ENCODE peak calls at places on chromosomes 4 and X, in eight cellular contexts. One of them, this sample, is unnamed. For H3K4me1, the result is how much of the 10 kb centered on the place peaks cover.

GRCh38 chrX:138411048-138411447 is 300.5 kb downstream of the FGF13 start:
- DNase-seq in MM.1S: no peak
- DNase-seq in heart right ventricle: no peak
- DNase-seq in OCI-LY7: no peak
- DNase-seq in psoas muscle: no peak
- DNase-seq in ovary: no peak
- DNase-seq in transverse colon: no peak
- DNase-seq in CD8-positive, alpha-beta memory T cell: no peak
- DNase-seq in this sample: no peak

GRCh38 chr4:134327274-134328122 is 125.9 kb upstream of the PABPC4L start:
- DNase-seq in transverse colon: no peak
- DNase-seq in MM.1S: no peak
- DNase-seq in OCI-LY7: no peak
- DNase-seq in heart right ventricle: no peak
- DNase-seq in psoas muscle: no peak
- DNase-seq in CD8-positive, alpha-beta memory T cell: peak
- DNase-seq in ovary: no peak
- DNase-seq in this sample: no peak

GRCh38 chrX:49186125-49187027 is at the start of gene PRICKLE3:
- DNase-seq in ovary: peak
- DNase-seq in psoas muscle: peak
- DNase-seq in CD8-positive, alpha-beta memory T cell: peak
- DNase-seq in MM.1S: peak
- DNase-seq in transverse colon: peak
- DNase-seq in OCI-LY7: peak
- DNase-seq in heart right ventricle: peak
- DNase-seq in this sample: peak

GRCh38 chrX:7654316-7654715 is 188.7 kb upstream of the VCX start:
- DNase-seq in OCI-LY7: no peak
- DNase-seq in psoas muscle: no peak
- DNase-seq in MM.1S: peak
- DNase-seq in heart right ventricle: no peak
- DNase-seq in CD8-positive, alpha-beta memory T cell: no peak
- DNase-seq in ovary: no peak
- DNase-seq in transverse colon: no peak
- DNase-seq in this sample: no peak

GRCh38 chr4:71262161-71262560 is 76.7 kb upstream of the SLC4A4 start:
- DNase-seq in CD8-positive, alpha-beta memory T cell: no peak
- DNase-seq in heart right ventricle: no peak
- DNase-seq in psoas muscle: no peak
- DNase-seq in OCI-LY7: no peak
- DNase-seq in transverse colon: no peak
- DNase-seq in ovary: no peak
- DNase-seq in MM.1S: no peak
- DNase-seq in this sample: no peak

GRCh38 chrX:140715787-140716186 is 6.2 kb downstream of the LINC00632 start:
- DNase-seq in transverse colon: no peak
- DNase-seq in heart right ventricle: no peak
- DNase-seq in MM.1S: no peak
- DNase-seq in psoas muscle: no peak
- DNase-seq in OCI-LY7: no peak
- DNase-seq in CD8-positive, alpha-beta memory T cell: no peak
- DNase-seq in ovary: no peak
- DNase-seq in this sample: no peak

GRCh38 chr4:112523008-112523440 is 7.0 kb upstream of the NEUROG2 start:
- DNase-seq in psoas muscle: no peak
- DNase-seq in OCI-LY7: peak
- DNase-seq in transverse colon: peak
- DNase-seq in CD8-positive, alpha-beta memory T cell: no peak
- DNase-seq in heart right ventricle: no peak
- DNase-seq in MM.1S: peak
- DNase-seq in ovary: peak
- DNase-seq in this sample: no peak

GRCh38 chr4:185054876-185055275 is 36.6 kb downstream of the HELT start:
- DNase-seq in OCI-LY7: no peak
- DNase-seq in CD8-positive, alpha-beta memory T cell: no peak
- DNase-seq in transverse colon: no peak
- DNase-seq in MM.1S: no peak
- DNase-seq in psoas muscle: no peak
- DNase-seq in ovary: no peak
- DNase-seq in heart right ventricle: no peak
- DNase-seq in this sample: no peak

GRCh38 chr4:119735136-119735770 is 106.6 kb upstream of the PDE5A start:
- DNase-seq in psoas muscle: no peak
- DNase-seq in CD8-positive, alpha-beta memory T cell: no peak
- DNase-seq in transverse colon: no peak
- DNase-seq in MM.1S: peak
- DNase-seq in heart right ventricle: no peak
- DNase-seq in ovary: no peak
- DNase-seq in OCI-LY7: no peak
- DNase-seq in this sample: no peak

GRCh38 chrX:112147206-112147605 is 64.6 kb upstream of the TRPC5 start:
- DNase-seq in psoas muscle: no peak
- DNase-seq in CD8-positive, alpha-beta memory T cell: no peak
- DNase-seq in transverse colon: no peak
- DNase-seq in MM.1S: peak
- DNase-seq in OCI-LY7: peak
- DNase-seq in ovary: no peak
- DNase-seq in heart right ventricle: no peak
- DNase-seq in this sample: no peak

GRCh38 chr4:93870876-93871458 is 42.4 kb downstream of the ATOH1 start:
- DNase-seq in transverse colon: peak
- DNase-seq in OCI-LY7: no peak
- DNase-seq in CD8-positive, alpha-beta memory T cell: no peak
- DNase-seq in MM.1S: no peak
- DNase-seq in ovary: no peak
- DNase-seq in psoas muscle: no peak
- DNase-seq in heart right ventricle: no peak
- DNase-seq in this sample: no peak

GRCh38 chr4:78057135-78057599 is at the start of gene FRAS1:
- DNase-seq in MM.1S: no peak
- DNase-seq in heart right ventricle: peak
- DNase-seq in transverse colon: peak
- DNase-seq in OCI-LY7: peak
- DNase-seq in ovary: peak
- DNase-seq in CD8-positive, alpha-beta memory T cell: no peak
- DNase-seq in psoas muscle: peak
- DNase-seq in this sample: no peak

GRCh38 chr4:90226734-90227133 is 99.5 kb downstream of the CCSER1 start:
- DNase-seq in MM.1S: no peak
- DNase-seq in OCI-LY7: no peak
- DNase-seq in CD8-positive, alpha-beta memory T cell: no peak
- DNase-seq in psoas muscle: no peak
- DNase-seq in ovary: no peak
- DNase-seq in transverse colon: no peak
- DNase-seq in heart right ventricle: no peak
- DNase-seq in this sample: no peak

GRCh38 chrX:84133023-84133422 is 55.0 kb downstream of the RPS6KA6 start:
- DNase-seq in ovary: no peak
- DNase-seq in transverse colon: no peak
- DNase-seq in OCI-LY7: no peak
- DNase-seq in CD8-positive, alpha-beta memory T cell: no peak
- DNase-seq in heart right ventricle: no peak
- DNase-seq in MM.1S: no peak
- DNase-seq in psoas muscle: no peak
- DNase-seq in this sample: no peak

DNA sequence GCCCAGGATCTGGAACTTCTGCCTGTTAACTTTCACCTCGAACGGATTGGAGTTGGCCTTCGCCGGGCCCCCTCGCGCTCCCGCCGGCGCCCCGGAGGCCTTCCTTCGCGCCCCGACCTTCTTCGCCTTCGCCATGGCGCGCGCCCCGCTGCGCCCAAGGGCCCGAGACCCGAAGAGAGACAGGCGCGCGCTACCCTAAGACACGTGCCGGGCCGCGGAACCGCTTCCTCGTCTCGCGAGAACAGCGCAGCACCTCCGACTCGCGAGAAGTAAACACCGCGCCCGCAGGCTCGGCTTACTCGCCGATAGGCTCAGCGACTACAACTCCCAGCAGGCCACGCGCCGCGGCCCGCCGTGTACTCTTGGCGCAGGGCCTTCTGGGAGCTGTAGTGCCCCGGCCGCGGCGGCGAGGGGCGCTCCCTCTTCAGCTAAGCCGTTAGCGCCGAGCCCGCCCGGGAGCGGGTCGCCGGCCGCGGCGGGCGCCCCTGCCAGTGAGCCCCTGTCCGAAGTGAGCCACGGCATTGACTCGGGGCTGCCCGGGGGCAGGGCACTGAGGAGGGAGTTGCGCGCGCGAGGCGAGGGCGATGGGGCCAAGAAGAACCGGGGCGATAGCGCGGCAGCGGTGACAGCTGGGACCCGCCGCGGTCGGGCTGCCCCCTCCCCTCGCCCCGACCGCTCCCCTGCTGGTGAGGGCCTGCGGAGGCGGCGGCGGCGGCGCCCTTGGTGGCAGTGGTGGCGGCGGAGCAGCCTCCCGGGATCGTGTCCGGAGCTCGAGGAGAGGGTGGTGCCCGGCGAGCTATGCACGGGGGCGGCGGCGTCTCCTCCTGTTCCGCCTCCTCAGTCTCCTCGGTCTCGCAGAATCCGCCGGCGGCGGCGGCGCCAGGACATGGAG is at the start of the genes GRK4 and NOP14:
- DNase-seq in heart right ventricle: peak
- DNase-seq in MM.1S: peak
- DNase-seq in CD8-positive, alpha-beta memory T cell: peak
- DNase-seq in psoas muscle: peak
- DNase-seq in ovary: peak
- DNase-seq in transverse colon: peak
- DNase-seq in OCI-LY7: peak
- DNase-seq in this sample: peak
- H3K4me3 ChIP-seq in heart right ventricle: peak
- H3K4me3 ChIP-seq in MM.1S: peak
- H3K4me3 ChIP-seq in CD8-positive, alpha-beta memory T cell: peak
- H3K4me3 ChIP-seq in psoas muscle: peak
- H3K4me3 ChIP-seq in ovary: peak
- H3K4me3 ChIP-seq in transverse colon: peak
- H3K4me3 ChIP-seq in OCI-LY7: peak
- H3K4me3 ChIP-seq in this sample: peak

GRCh38 chr4:163161536-163162205 is 5.0 kb downstream of the NAF1 start:
- DNase-seq in psoas muscle: no peak
- DNase-seq in OCI-LY7: no peak
- DNase-seq in MM.1S: no peak
- DNase-seq in CD8-positive, alpha-beta memory T cell: no peak
- DNase-seq in ovary: no peak
- DNase-seq in heart right ventricle: no peak
- DNase-seq in transverse colon: no peak
- DNase-seq in this sample: no peak
- H3K4me1 ChIP-seq in psoas muscle: under half
- H3K4me1 ChIP-seq in OCI-LY7: under half
- H3K4me1 ChIP-seq in MM.1S: under half
- H3K4me1 ChIP-seq in CD8-positive, alpha-beta memory T cell: under half
- H3K4me1 ChIP-seq in ovary: under half
- H3K4me1 ChIP-seq in heart right ventricle: under half
- H3K4me1 ChIP-seq in transverse colon: under half
- H3K4me1 ChIP-seq in this sample: under half

DNA sequence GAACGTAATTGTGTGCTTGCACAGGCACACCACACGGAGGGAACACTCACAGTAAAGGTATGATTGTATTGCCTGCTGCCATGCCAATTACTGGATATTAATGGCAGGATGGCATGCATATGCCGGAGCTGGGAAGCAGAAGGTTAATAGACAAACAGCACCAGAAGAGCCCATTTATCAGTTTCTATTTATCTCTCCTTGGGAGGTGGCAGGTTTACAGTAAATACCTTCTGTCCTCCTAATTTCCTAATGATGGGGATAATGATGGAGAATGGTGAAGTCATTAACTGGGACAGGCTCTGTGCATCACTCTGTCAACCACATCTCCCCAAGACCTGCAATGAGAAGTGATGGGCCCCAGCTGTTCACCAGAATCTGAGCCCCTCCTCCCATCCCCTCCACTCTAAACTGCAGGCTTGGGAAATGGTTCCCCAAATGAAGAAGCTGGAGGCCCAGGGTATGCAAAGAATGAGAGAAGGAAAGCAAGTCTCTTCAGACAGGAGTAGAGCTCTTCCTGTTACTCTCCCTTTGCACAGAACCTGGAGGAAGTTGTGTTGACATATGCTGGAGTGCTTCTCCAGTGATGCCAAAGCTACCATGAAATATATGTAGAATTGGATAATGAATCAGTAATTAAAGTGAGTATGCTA is 160.8 kb downstream of the NAA11 start:
- DNase-seq in OCI-LY7: no peak
- DNase-seq in ovary: no peak
- DNase-seq in heart right ventricle: no peak
- DNase-seq in psoas muscle: no peak
- DNase-seq in CD8-positive, alpha-beta memory T cell: no peak
- DNase-seq in MM.1S: no peak
- DNase-seq in transverse colon: no peak
- DNase-seq in this sample: no peak
- H3K4me3 ChIP-seq in OCI-LY7: no peak
- H3K4me3 ChIP-seq in ovary: no peak
- H3K4me3 ChIP-seq in heart right ventricle: no peak
- H3K4me3 ChIP-seq in psoas muscle: no peak
- H3K4me3 ChIP-seq in CD8-positive, alpha-beta memory T cell: no peak
- H3K4me3 ChIP-seq in MM.1S: no peak
- H3K4me3 ChIP-seq in transverse colon: no peak
- H3K4me3 ChIP-seq in this sample: no peak

GRCh38 chr4:139740531-139741041 is 75.0 kb downstream of the MGST2 start:
- DNase-seq in transverse colon: peak
- DNase-seq in CD8-positive, alpha-beta memory T cell: no peak
- DNase-seq in OCI-LY7: no peak
- DNase-seq in ovary: peak
- DNase-seq in heart right ventricle: peak
- DNase-seq in psoas muscle: peak
- DNase-seq in MM.1S: no peak
- DNase-seq in this sample: no peak

GRCh38 chr4:139738846-139739613 is 73.4 kb downstream of the MGST2 start:
- DNase-seq in transverse colon: no peak
- DNase-seq in psoas muscle: no peak
- DNase-seq in heart right ventricle: no peak
- DNase-seq in CD8-positive, alpha-beta memory T cell: no peak
- DNase-seq in MM.1S: no peak
- DNase-seq in ovary: no peak
- DNase-seq in OCI-LY7: no peak
- DNase-seq in this sample: no peak

GRCh38 chr4:139743027-139743426 is 77.4 kb downstream of the MGST2 start:
- DNase-seq in psoas muscle: no peak
- DNase-seq in MM.1S: no peak
- DNase-seq in OCI-LY7: no peak
- DNase-seq in transverse colon: no peak
- DNase-seq in CD8-positive, alpha-beta memory T cell: no peak
- DNase-seq in ovary: no peak
- DNase-seq in heart right ventricle: no peak
- DNase-seq in this sample: no peak

GRCh38 chr4:139736661-139737060 is 71.0 kb downstream of the MGST2 start:
- DNase-seq in ovary: no peak
- DNase-seq in heart right ventricle: no peak
- DNase-seq in MM.1S: no peak
- DNase-seq in psoas muscle: no peak
- DNase-seq in CD8-positive, alpha-beta memory T cell: no peak
- DNase-seq in transverse colon: no peak
- DNase-seq in OCI-LY7: no peak
- DNase-seq in this sample: no peak

DNA sequence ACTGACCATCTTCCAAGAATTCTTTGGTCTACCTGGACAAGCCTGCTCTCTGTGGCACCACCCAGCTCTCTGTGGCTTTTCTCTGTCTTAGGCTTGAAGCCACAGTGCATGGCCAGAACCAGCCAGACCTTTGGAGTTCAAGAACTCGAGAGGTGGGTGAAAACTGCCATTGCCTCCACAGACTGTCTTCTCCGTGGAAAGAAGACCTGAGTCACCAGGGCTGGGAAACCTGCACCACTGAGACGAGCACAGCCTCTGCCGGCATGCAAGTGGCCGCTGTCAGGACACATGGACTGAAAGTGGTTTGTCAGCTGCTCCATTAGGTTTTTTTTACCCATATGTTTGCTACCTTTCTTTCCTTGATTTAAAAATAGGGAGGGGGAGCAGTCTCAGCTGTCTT is 74.5 kb downstream of the MGST2 start:
- DNase-seq in CD8-positive, alpha-beta memory T cell: no peak
- DNase-seq in OCI-LY7: no peak
- DNase-seq in transverse colon: no peak
- DNase-seq in heart right ventricle: peak
- DNase-seq in ovary: no peak
- DNase-seq in MM.1S: no peak
- DNase-seq in psoas muscle: peak
- DNase-seq in this sample: no peak
- H3K4me1 ChIP-seq in CD8-positive, alpha-beta memory T cell: under half
- H3K4me1 ChIP-seq in OCI-LY7: under half
- H3K4me1 ChIP-seq in transverse colon: under half
- H3K4me1 ChIP-seq in heart right ventricle: half or more
- H3K4me1 ChIP-seq in ovary: under half
- H3K4me1 ChIP-seq in MM.1S: under half
- H3K4me1 ChIP-seq in psoas muscle: half or more
- H3K4me1 ChIP-seq in this sample: under half

This sample was measured in naive thymus-derived CD4-positive, alpha-beta T cell.